ENCODE peak calls at places on chromosomes 1 and 21, in six cellular contexts. K, J, B, H, M and C are unnamed samples.

GRCh38 chr1:206854401-206855129 is 10.9 kb upstream of the IL20 start:
- DNase-seq in K (no peak), J (peak), B (no peak), H (no peak), M (peak), C (no peak)

GRCh38 chr1:121483961-121484424 is 299.2 kb downstream of the SRGAP2C start:
- DNase-seq in K (no peak), J (peak), B (peak), H (peak), M (peak), C (peak)

GRCh38 chr1:55916480-55916879 is 662.9 kb downstream of the PLPP3 start:
- DNase-seq in K (no peak), J (peak), B (no peak), H (no peak), M (no peak), C (no peak)

GRCh38 chr21:37073417-37074194 is 552 bp downstream of the TTC3 start:
- DNase-seq in K (peak), J (peak), B (peak), H (peak), M (peak), C (no peak)

GRCh38 chr1:34800214-34800613 is 7.4 kb downstream of the GJA4 start:
- DNase-seq in K (no peak), J (peak), B (no peak), H (peak), M (peak), C (no peak)

GRCh38 chr21:36109868-36110267 is 25.0 kb upstream of the CBR3 start:
- DNase-seq in K (no peak), J (no peak), B (no peak), H (no peak), M (no peak), C (no peak)

GRCh38 chr1:35129080-35129479 is 49.9 kb downstream of the ZMYM1 start:
- DNase-seq in K (no peak), J (no peak), B (no peak), H (no peak), M (no peak), C (no peak)

GRCh38 chr1:4086921-4087320 is 186.8 kb upstream of the C1orf174 start:
- DNase-seq in K (no peak), J (no peak), B (no peak), H (no peak), M (no peak), C (no peak)

GRCh38 chr1:204591473-204592090 is 75.4 kb downstream of the MDM4 start:
- DNase-seq in K (no peak), J (peak), B (no peak), H (peak), M (peak), C (peak)

GRCh38 chr1:203744008-203744972 is 20.7 kb upstream of the LAX1 start:
- DNase-seq in K (peak), J (peak), B (no peak), H (no peak), M (no peak), C (no peak)

GRCh38 chr1:187788686-187789085 is 959.9 kb downstream of the PLA2G4A start:
- DNase-seq in K (no peak), J (no peak), B (no peak), H (no peak), M (no peak), C (no peak)

GRCh38 chr21:38881041-38881570 is 75.4 kb downstream of the ETS2 start:
- DNase-seq in K (no peak), J (no peak), B (no peak), H (no peak), M (no peak), C (no peak)

GRCh38 chr1:241934181-241934815 is 23.3 kb upstream of the BECN2 start:
- DNase-seq in K (no peak), J (peak), B (no peak), H (peak), M (peak), C (peak)

GRCh38 chr1:25699501-25700089 is 83.0 kb downstream of the MAN1C1 start:
- DNase-seq in K (no peak), J (no peak), B (no peak), H (no peak), M (no peak), C (no peak)

GRCh38 chr1:214264196-214264595 is 16.8 kb upstream of the SMYD2 start:
- DNase-seq in K (no peak), J (no peak), B (no peak), H (no peak), M (no peak), C (no peak)

GRCh38 chr1:64956241-64956640 is 10.1 kb downstream of the JAK1 start:
- DNase-seq in K (no peak), J (no peak), B (peak), H (peak), M (peak), C (peak)

GRCh38 chr21:23725576-23725975 is 1881.7 kb downstream of the MRPL39 start:
- DNase-seq in K (no peak), J (no peak), B (peak), H (peak), M (no peak), C (peak)

GRCh38 chr1:20324704-20325406 is 34.2 kb downstream of the VWA5B1 start:
- DNase-seq in K (no peak), J (no peak), B (no peak), H (no peak), M (no peak), C (no peak)

GRCh38 chr1:21175324-21175669 is 1.4 kb downstream of the EIF4G3 start:
- DNase-seq in K (peak), J (peak), B (no peak), H (peak), M (peak), C (peak)